ENCODE peak calls at places on chromosomes 16 and 17, in six cellular contexts. C is GM12892; E is AML-193; Q is caudate nucleus; J is right lobe of liver; A is stimulated activated CD8-positive, alpha-beta memory T cell treated with anti-CD3 and anti-CD28 coated beads, Interleukin-7, amount 100 ng/mL, for 48 hours. B is an unnamed sample.

GRCh38 chr17:59366040-59366757 is 34.7 kb downstream of the YPEL2 start:
- DNase-seq in J (no peak), C (no peak), A (no peak), E (no peak), Q (no peak), B (peak; percentile 47)

GRCh38 chr16:22721497-22722100 is 92.4 kb upstream of the HS3ST2 start:
- DNase-seq in Q (no peak), C (no peak), J (no peak), A (no peak), E (no peak), B (no peak)

GRCh38 chr17:82900741-82901140 is 60.9 kb upstream of the ZNF750 start:
- DNase-seq in A (no peak), C (no peak), E (no peak), Q (no peak), J (no peak), B (no peak)

GRCh38 chr17:19274893-19275292 is 37.7 kb downstream of the EPN2 start:
- DNase-seq in A (no peak), J (no peak), E (no peak), Q (no peak), C (no peak), B (no peak)

GRCh38 chr16:70634861-70635260 is 11.5 kb upstream of the IL34 start:
- DNase-seq in A (no peak), E (no peak), C (no peak), J (no peak), Q (no peak), B (no peak)

GRCh38 chr16:89048087-89048729 is 45.4 kb upstream of the ACSF3 start:
- DNase-seq in J (no peak), Q (no peak), C (no peak), A (no peak), E (no peak), B (no peak)

GRCh38 chr17:31074772-31075538 is 19.8 kb upstream of the NF1 start:
- DNase-seq in J (no peak), A (no peak), E (no peak), Q (no peak), C (no peak), B (no peak)

GRCh38 chr17:75665981-75666380 is 973 bp downstream of the RECQL5 start:
- DNase-seq in Q (no peak), C (no peak), A (no peak), J (no peak), E (no peak), B (no peak)

GRCh38 chr16:57020651-57021050 is 31.3 kb downstream of the NLRC5 start:
- DNase-seq in C (no peak), J (no peak), A (no peak), E (no peak), Q (no peak), B (no peak)

GRCh38 chr17:39653662-39654331 is 11.4 kb upstream of the TCAP start:
- DNase-seq in C (peak; percentile 98), E (peak; percentile 74), Q (peak; percentile 27), J (no peak), A (peak; percentile 67), B (peak; percentile 81)

GRCh38 chr16:54153240-54153934 is 133.2 kb downstream of the IRX3 start:
- DNase-seq in J (no peak), Q (no peak), C (no peak), E (no peak), A (no peak), B (no peak)

GRCh38 chr17:58686980-58687379 is 4.9 kb downstream of the TEX14 start:
- DNase-seq in Q (no peak), J (no peak), E (no peak), C (no peak), A (no peak), B (no peak)

GRCh38 chr16:2340564-2341455 is at the start of gene ABCA3:
- DNase-seq in C (peak; percentile 93), J (peak; percentile 93), A (peak; percentile 85), Q (peak; percentile 93), E (peak; percentile 91), B (peak; percentile 96)

GRCh38 chr17:44801880-44802279 is 28.2 kb downstream of the GJC1 start:
- DNase-seq in C (no peak), E (no peak), J (no peak), Q (no peak), A (no peak), B (no peak)

GRCh38 chr17:49820773-49821172 is 27.1 kb downstream of the TAC4 start:
- DNase-seq in E (no peak), A (no peak), C (no peak), Q (no peak), J (no peak), B (no peak)

GRCh38 chr17:78696016-78696992 is 85.8 kb downstream of the CYTH1 start:
- DNase-seq in C (no peak), J (no peak), Q (no peak), E (no peak), A (no peak), B (no peak)

GRCh38 chr16:726438-727290 is at the start of the genes CCDC78 and HAGHL:
- DNase-seq in C (peak; percentile 82), Q (peak; percentile 39), E (peak; percentile 39), J (peak; percentile 49), A (peak; percentile 49), B (peak; percentile 47)

GRCh38 chr16:15988268-15989013 is 39.0 kb downstream of the ABCC1 start:
- DNase-seq in Q (no peak), C (no peak), E (no peak), A (no peak), J (no peak), B (no peak)

GRCh38 chr17:13475574-13476223 is 126.0 kb downstream of the HS3ST3A1 start:
- DNase-seq in Q (no peak), C (no peak), E (no peak), A (no peak), J (no peak), B (no peak)

GRCh38 chr17:15883617-15884111 is 61.3 kb upstream of the ADORA2B start:
- DNase-seq in E (peak; percentile 46), C (no peak), A (no peak), Q (no peak), J (no peak), B (no peak)

GRCh38 chr16:28528463-28528867 is 10.3 kb downstream of the NUPR1 start:
- DNase-seq in Q (no peak), C (no peak), E (no peak), J (peak; percentile 56), A (no peak), B (no peak)

GRCh38 chr17:37702605-37703004 is 42.3 kb downstream of the HNF1B start:
- DNase-seq in Q (no peak), C (no peak), J (no peak), E (no peak), A (no peak), B (no peak)

GRCh38 chr16:23131841-23132576 is 17.2 kb downstream of the USP31 start:
- DNase-seq in E (no peak), J (no peak), A (no peak), Q (peak; percentile 21), C (no peak), B (no peak)

GRCh38 chr17:28956112-28956511 is 4.8 kb upstream of the PHF12 start:
- DNase-seq in Q (no peak), A (no peak), E (no peak), C (no peak), J (no peak), B (no peak)

GRCh38 chr17:29407856-29408255 is 17.7 kb downstream of the TAOK1 start:
- DNase-seq in C (no peak), Q (no peak), E (no peak), A (no peak), J (no peak), B (no peak)

B was measured in C1 segment of cervical spinal cord.